ENCODE peak calls at places on chromosome 20, in seven cellular contexts. W is GM23338, N is stomach, Z is ovary, I is adrenal gland, X is spleen, U is lower lobe of right lung. M is an unnamed sample. For H3K4me1, the result is how much of the 10 kb centered on the place peaks cover.

GRCh38 chr20:59087829-59088433 is 45.3 kb upstream of the PRELID3B start:
- DNase-seq in W (peak), N (peak), Z (peak), I (peak), X (peak), U (peak), M (peak)

GRCh38 chr20:5657190-5657872 is 92.9 kb upstream of the SHLD1 start:
- DNase-seq in W (no peak), N (no peak), Z (peak), I (peak), X (no peak), U (peak), M (peak)

GRCh38 chr20:48080583-48080982 is 295.3 kb upstream of the SULF2 start:
- DNase-seq in W (no peak), N (no peak), Z (no peak), I (no peak), X (no peak), U (no peak), M (no peak)

GRCh38 chr20:58017237-58017969 is 211.1 kb downstream of the ANKRD60 start:
- DNase-seq in W (no peak), N (peak), Z (no peak), I (no peak), X (peak), U (no peak), M (peak)

GRCh38 chr20:59371429-59371828 is 71.0 kb downstream of the EDN3 start:
- DNase-seq in W (no peak), N (no peak), Z (no peak), I (no peak), X (no peak), U (no peak), M (no peak)

GRCh38 chr20:51021067-51022025 is 1.6 kb downstream of the KCNG1 start:
- DNase-seq in W (peak), N (no peak), Z (no peak), I (no peak), X (no peak), U (no peak), M (no peak)

GRCh38 chr20:52448513-52448912 is 256.9 kb upstream of the ZFP64 start:
- DNase-seq in W (no peak), N (no peak), Z (no peak), I (no peak), X (no peak), U (no peak), M (no peak)

GRCh38 chr20:697826-698225 is 22.2 kb upstream of the SCRT2 start:
- DNase-seq in W (no peak), N (no peak), Z (no peak), I (no peak), X (peak), U (no peak), M (no peak)

GRCh38 chr20:57277398-57278105 is 11.1 kb upstream of the BMP7 start:
- DNase-seq in W (no peak), N (no peak), Z (no peak), I (no peak), X (no peak), U (no peak), M (peak)

GRCh38 chr20:48648482-48649051 is 179.2 kb downstream of the PREX1 start:
- DNase-seq in W (no peak), N (no peak), Z (no peak), I (peak), X (peak), U (no peak), M (no peak)

GRCh38 chr20:61185181-61185580 is 66.9 kb upstream of the CDH4 start:
- DNase-seq in W (no peak), N (no peak), Z (no peak), I (no peak), X (no peak), U (no peak), M (no peak)

GRCh38 chr20:44154521-44155001 is 32.4 kb downstream of the JPH2 start:
- DNase-seq in W (no peak), N (no peak), Z (no peak), I (no peak), X (no peak), U (no peak), M (no peak)

GRCh38 chr20:24772667-24773066 is 176.4 kb upstream of the CST7 start:
- DNase-seq in W (no peak), N (peak), Z (no peak), I (no peak), X (peak), U (no peak), M (no peak)

GRCh38 chr20:47795214-47795667 is 10.0 kb upstream of the SULF2 start:
- DNase-seq in W (no peak), N (no peak), Z (no peak), I (peak), X (no peak), U (peak), M (peak)

GRCh38 chr20:46646122-46646521 is 5.1 kb downstream of the SLC13A3 start:
- DNase-seq in W (no peak), N (no peak), Z (no peak), I (no peak), X (no peak), U (no peak), M (no peak)

GRCh38 chr20:63011798-63012197 is 5.0 kb upstream of the BHLHE23 start:
- DNase-seq in W (no peak), N (no peak), Z (no peak), I (no peak), X (no peak), U (no peak), M (no peak)

GRCh38 chr20:52402950-52403349 is 211.4 kb upstream of the ZFP64 start:
- DNase-seq in W (no peak), N (no peak), Z (no peak), I (no peak), X (no peak), U (no peak), M (no peak)

GRCh38 chr20:1535420-1536175 is 21.9 kb downstream of the SIRPD start:
- DNase-seq in W (no peak), N (no peak), Z (no peak), I (no peak), X (peak), U (peak), M (no peak)

GRCh38 chr20:33291830-33292355 is 8.9 kb downstream of the BPIFB1 start:
- DNase-seq in W (peak), N (peak), Z (no peak), I (peak), X (peak), U (peak), M (peak)

GRCh38 chr20:37071481-37071911 is 24.3 kb downstream of the RBL1 start:
- DNase-seq in W (no peak), N (no peak), Z (no peak), I (no peak), X (no peak), U (no peak), M (no peak)

GRCh38 chr20:33554914-33555420 is 65.1 kb downstream of the CBFA2T2 start:
- DNase-seq in W (peak), N (no peak), Z (no peak), I (no peak), X (no peak), U (no peak), M (no peak)

GRCh38 chr20:63000958-63001357 is 5.8 kb downstream of the BHLHE23 start:
- DNase-seq in W (no peak), N (no peak), Z (no peak), I (no peak), X (no peak), U (no peak), M (no peak)

GRCh38 chr20:21569586-21569985 is 55.7 kb upstream of the NKX2-2 start:
- DNase-seq in W (no peak), N (no peak), Z (no peak), I (no peak), X (no peak), U (no peak), M (no peak)

GRCh38 chr20:20864346-20865096 is 152.1 kb upstream of the RALGAPA2 start:
- DNase-seq in W (peak), N (no peak), Z (no peak), I (no peak), X (no peak), U (no peak), M (no peak)

GRCh38 chr20:43463864-43464785 is 6.4 kb downstream of the SRSF6 start:
- DNase-seq in W (no peak), N (no peak), Z (no peak), I (no peak), X (no peak), U (no peak), M (no peak)

GRCh38 chr20:44235702-44236101 is 11.4 kb upstream of the GDAP1L1 start:
- DNase-seq in W (no peak), N (no peak), Z (no peak), I (no peak), X (no peak), U (no peak), M (no peak)

GRCh38 chr20:2252419-2253060 is 43.3 kb upstream of the TGM3 start:
- DNase-seq in W (no peak), N (no peak), Z (no peak), I (no peak), X (no peak), U (no peak), M (no peak)

GRCh38 chr20:45303586-45304463 is 2.8 kb upstream of the RBPJL start:
- DNase-seq in W (no peak), N (no peak), Z (no peak), I (no peak), X (no peak), U (no peak), M (no peak)

GRCh38 chr20:31693987-31694661 is 28.5 kb downstream of the BCL2L1 start:
- DNase-seq in W (peak), N (no peak), Z (no peak), I (no peak), X (no peak), U (no peak), M (no peak)
- H3K27ac ChIP-seq in W (peak), N (peak), Z (no peak), I (no peak), X (peak), U (peak), M (peak)

DNA sequence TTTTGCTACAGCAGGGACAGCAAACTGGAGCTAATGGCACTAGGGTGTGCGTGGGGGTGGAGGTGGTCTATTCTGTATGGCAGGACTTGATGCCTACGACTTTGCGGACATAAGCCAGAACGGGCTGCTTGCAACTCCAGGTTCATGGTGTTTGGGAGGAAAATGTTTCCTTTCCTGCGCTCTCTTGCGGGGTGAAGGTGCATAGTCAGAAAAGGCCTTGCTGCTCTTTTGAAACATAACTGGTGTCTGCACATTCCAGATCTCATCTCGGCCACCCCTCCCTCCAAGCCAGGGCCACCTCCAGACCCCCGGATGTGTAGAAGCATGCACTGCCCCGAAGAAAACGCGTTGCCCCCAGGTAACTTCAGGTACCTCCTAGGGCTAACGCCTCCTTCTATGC is 8.1 kb downstream of the FOXA2 start:
- DNase-seq in W (no peak), N (no peak), Z (no peak), I (no peak), X (no peak), U (no peak), M (no peak)
- H3K4me3 ChIP-seq in W (peak), N (peak), Z (no peak), I (no peak), X (no peak), U (peak), M (no peak)

GRCh38 chr20:8573686-8574085 is 441.6 kb downstream of the PLCB1 start:
- DNase-seq in W (no peak), N (no peak), Z (no peak), I (no peak), X (no peak), U (no peak), M (no peak)
- H3K4me1 ChIP-seq in W (under half), N (under half), Z (under half), I (under half), X (under half), U (under half), M (under half)

DNA sequence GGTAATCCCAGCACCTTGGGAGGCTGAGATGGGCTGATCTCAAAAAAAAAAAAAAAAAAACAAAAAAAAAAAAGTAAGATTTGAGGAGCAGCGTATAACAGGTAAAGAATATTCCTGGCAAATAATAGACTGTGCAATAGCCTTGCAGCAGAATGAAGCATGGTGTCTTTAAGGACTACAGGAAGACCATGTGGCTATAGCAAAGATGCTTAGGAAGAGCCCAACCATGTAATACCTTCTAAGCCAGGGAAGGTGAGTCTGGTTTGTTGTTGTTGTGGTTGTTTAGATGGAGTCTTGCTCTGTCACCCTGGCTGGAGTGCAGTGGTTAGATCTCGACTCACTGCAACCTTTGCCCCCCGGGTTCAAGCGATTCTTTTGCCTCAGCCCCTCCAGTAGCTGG is 14.3 kb upstream of the RBM39 start:
- DNase-seq in W (no peak), N (no peak), Z (no peak), I (no peak), X (no peak), U (no peak), M (no peak)
- H3K27ac ChIP-seq in W (no peak), N (no peak), Z (no peak), I (no peak), X (no peak), U (no peak), M (no peak)

DNA sequence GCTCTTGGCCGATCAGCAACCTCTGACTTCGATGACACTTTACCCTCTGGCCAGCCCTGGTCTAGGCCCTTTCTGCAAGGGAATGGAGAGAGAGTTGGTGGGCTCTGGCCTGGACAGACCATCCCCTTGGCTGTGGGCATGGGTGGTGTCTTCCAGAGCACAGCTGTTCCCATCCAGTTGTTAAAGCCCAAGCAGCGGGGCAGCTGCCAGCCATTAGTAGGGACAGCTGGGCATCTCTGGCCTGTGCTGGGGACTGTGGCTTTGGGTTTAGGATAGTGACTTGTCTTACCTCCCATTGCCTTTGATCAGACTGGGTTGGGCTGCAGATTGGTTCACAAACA is 2.8 kb downstream of the CDC25B start:
- DNase-seq in W (no peak), N (no peak), Z (no peak), I (no peak), X (no peak), U (peak), M (peak)
- H3K4me3 ChIP-seq in W (peak), N (no peak), Z (no peak), I (no peak), X (no peak), U (peak), M (no peak)

M was measured in kidney.